ENCODE peak calls at places on chromosomes 7 and 10, in five cellular contexts. B is choroid plexus epithelial cell, C is aorta, A is iPS DF 19.7, O is GM13977. T is an unnamed sample.

GRCh38 chr10:90181251-90181691 is 479.9 kb downstream of the KIF20B start:
- DNase-seq in B (no peak), C (no peak), A (no peak), O (no peak), T (no peak)

GRCh38 chr7:86598311-86598710 is 45.4 kb upstream of the GRM3 start:
- DNase-seq in B (no peak), C (no peak), A (peak; percentile 61), O (no peak), T (no peak)

GRCh38 chr7:40499718-40500117 is 364.9 kb downstream of the SUGCT start:
- DNase-seq in B (peak; percentile 19), C (no peak), A (no peak), O (no peak), T (no peak)

GRCh38 chr10:71968553-71969474 is 4.6 kb downstream of the CHST3 start:
- DNase-seq in B (no peak), C (no peak), A (no peak), O (no peak), T (no peak)

GRCh38 chr7:522071-522937 is 2.7 kb upstream of the PDGFA start:
- DNase-seq in B (peak; percentile 54), C (peak; percentile 81), A (no peak), O (peak; percentile 78), T (peak; percentile 80)

GRCh38 chr10:5373891-5374611 is 9.3 kb downstream of the UCN3 start:
- DNase-seq in B (no peak), C (no peak), A (no peak), O (no peak), T (no peak)

GRCh38 chr10:35797187-35797586 is 155.1 kb upstream of the FZD8 start:
- DNase-seq in B (peak; percentile 78), C (no peak), A (no peak), O (no peak), T (no peak)

GRCh38 chr10:121079226-121079625 is 228.1 kb downstream of the WDR11 start:
- DNase-seq in B (no peak), C (no peak), A (no peak), O (no peak), T (no peak)

GRCh38 chr7:65962033-65962432 is 20.0 kb downstream of the GUSB start:
- DNase-seq in B (no peak), C (no peak), A (no peak), O (no peak), T (no peak)